ENCODE peak calls at places on chromosomes 7 and 10, in eight cellular contexts. One of them, this sample, is unnamed.

GRCh38 chr7:138435231-138435919 is 24.7 kb upstream of the TRIM24 start:
- DNase-seq in ELR: no peak
- DNase-seq in naive thymus-derived CD8-positive, alpha-beta T cell: no peak
- DNase-seq in IMR-90: no peak
- DNase-seq in SW480: no peak
- DNase-seq in caudate nucleus: no peak
- DNase-seq in KG1: no peak
- DNase-seq in HS-5: no peak
- DNase-seq in this sample: no peak

GRCh38 chr10:74176380-74177139 is 25.5 kb downstream of the ADK start:
- DNase-seq in SW480: peak; percentile 97
- DNase-seq in ELR: peak; percentile 98
- DNase-seq in naive thymus-derived CD8-positive, alpha-beta T cell: peak; percentile 96
- DNase-seq in IMR-90: peak; percentile 92
- DNase-seq in HS-5: peak; percentile 87
- DNase-seq in caudate nucleus: peak; percentile 79
- DNase-seq in KG1: peak; percentile 95
- DNase-seq in this sample: peak; percentile 99

GRCh38 chr10:72912715-72913114 is 19.2 kb downstream of the OIT3 start:
- DNase-seq in SW480: no peak
- DNase-seq in ELR: no peak
- DNase-seq in KG1: no peak
- DNase-seq in HS-5: no peak
- DNase-seq in IMR-90: no peak
- DNase-seq in caudate nucleus: no peak
- DNase-seq in naive thymus-derived CD8-positive, alpha-beta T cell: no peak
- DNase-seq in this sample: no peak

GRCh38 chr7:130207642-130208041 is at the start of gene SSMEM1:
- DNase-seq in KG1: no peak
- DNase-seq in HS-5: peak; percentile 23
- DNase-seq in naive thymus-derived CD8-positive, alpha-beta T cell: no peak
- DNase-seq in ELR: peak; percentile 85
- DNase-seq in caudate nucleus: no peak
- DNase-seq in IMR-90: peak; percentile 84
- DNase-seq in SW480: no peak
- DNase-seq in this sample: no peak

GRCh38 chr10:51000976-51001375 is 73.3 kb upstream of the PRKG1 start:
- DNase-seq in ELR: peak; percentile 31
- DNase-seq in SW480: no peak
- DNase-seq in HS-5: no peak
- DNase-seq in IMR-90: peak; percentile 49
- DNase-seq in caudate nucleus: no peak
- DNase-seq in naive thymus-derived CD8-positive, alpha-beta T cell: no peak
- DNase-seq in KG1: no peak
- DNase-seq in this sample: no peak

GRCh38 chr10:99709480-99710229 is 22.3 kb downstream of the COX15 start:
- DNase-seq in naive thymus-derived CD8-positive, alpha-beta T cell: no peak
- DNase-seq in KG1: no peak
- DNase-seq in SW480: no peak
- DNase-seq in IMR-90: peak; percentile 73
- DNase-seq in caudate nucleus: no peak
- DNase-seq in ELR: peak; percentile 44
- DNase-seq in HS-5: no peak
- DNase-seq in this sample: no peak

GRCh38 chr7:44608916-44609648 is 2.7 kb downstream of the OGDH start:
- DNase-seq in SW480: peak; percentile 46
- DNase-seq in ELR: no peak
- DNase-seq in naive thymus-derived CD8-positive, alpha-beta T cell: no peak
- DNase-seq in caudate nucleus: no peak
- DNase-seq in IMR-90: no peak
- DNase-seq in HS-5: peak; percentile 47
- DNase-seq in KG1: no peak
- DNase-seq in this sample: peak; percentile 75

GRCh38 chr7:157309990-157310668 is 26.7 kb upstream of the DNAJB6 start:
- DNase-seq in caudate nucleus: no peak
- DNase-seq in naive thymus-derived CD8-positive, alpha-beta T cell: no peak
- DNase-seq in HS-5: peak; percentile 92
- DNase-seq in KG1: no peak
- DNase-seq in SW480: peak; percentile 93
- DNase-seq in ELR: peak; percentile 98
- DNase-seq in IMR-90: peak; percentile 96
- DNase-seq in this sample: no peak

GRCh38 chr7:132871419-132871818 is 210.5 kb downstream of the CHCHD3 start:
- DNase-seq in ELR: no peak
- DNase-seq in KG1: no peak
- DNase-seq in HS-5: no peak
- DNase-seq in SW480: no peak
- DNase-seq in IMR-90: no peak
- DNase-seq in naive thymus-derived CD8-positive, alpha-beta T cell: no peak
- DNase-seq in caudate nucleus: no peak
- DNase-seq in this sample: no peak

GRCh38 chr10:80429521-80429966 is 21.2 kb downstream of the PRXL2A start:
- DNase-seq in HS-5: no peak
- DNase-seq in naive thymus-derived CD8-positive, alpha-beta T cell: no peak
- DNase-seq in KG1: no peak
- DNase-seq in ELR: peak; percentile 58
- DNase-seq in IMR-90: no peak
- DNase-seq in SW480: peak; percentile 90
- DNase-seq in caudate nucleus: no peak
- DNase-seq in this sample: no peak

GRCh38 chr10:133071801-133072595 is 15.7 kb upstream of the ADGRA1 start:
- DNase-seq in IMR-90: no peak
- DNase-seq in naive thymus-derived CD8-positive, alpha-beta T cell: no peak
- DNase-seq in SW480: no peak
- DNase-seq in ELR: no peak
- DNase-seq in KG1: no peak
- DNase-seq in HS-5: no peak
- DNase-seq in caudate nucleus: no peak
- DNase-seq in this sample: no peak

GRCh38 chr10:117320050-117320665 is 55.1 kb downstream of the PDZD8 start:
- DNase-seq in SW480: peak; percentile 33
- DNase-seq in caudate nucleus: no peak
- DNase-seq in ELR: peak; percentile 50
- DNase-seq in KG1: no peak
- DNase-seq in HS-5: no peak
- DNase-seq in naive thymus-derived CD8-positive, alpha-beta T cell: peak; percentile 9
- DNase-seq in IMR-90: peak; percentile 27
- DNase-seq in this sample: no peak

GRCh38 chr10:123241391-123242141 is 87.4 kb downstream of the BUB3 start:
- DNase-seq in KG1: no peak
- DNase-seq in caudate nucleus: no peak
- DNase-seq in HS-5: no peak
- DNase-seq in naive thymus-derived CD8-positive, alpha-beta T cell: peak; percentile 86
- DNase-seq in SW480: peak; percentile 6
- DNase-seq in IMR-90: no peak
- DNase-seq in ELR: no peak
- DNase-seq in this sample: no peak

This sample was measured in GDM1.